ENCODE peak calls at places on chromosome X, in four cellular contexts. U, V, D and P are unnamed samples.

GRCh38 chrX:134469481-134469880 is 9.5 kb downstream of the HPRT1 start:
- DNase-seq in U (no peak), V (peak; percentile 48), D (no peak), P (peak; percentile 44)

GRCh38 chrX:102934624-102935023 is 2.4 kb upstream of the RAB40AL start:
- DNase-seq in D (no peak), U (peak; percentile 27), V (peak; percentile 37), P (peak; percentile 45)

GRCh38 chrX:143873343-143873742 is 10.5 kb upstream of the UBE2NL start:
- DNase-seq in V (peak; percentile 29), U (no peak), D (no peak), P (peak; percentile 30)

GRCh38 chrX:107561468-107562215 is 66.7 kb upstream of the PRPS1 start:
- DNase-seq in U (peak; percentile 68), V (no peak), D (no peak), P (no peak)

GRCh38 chrX:15142084-15142715 is 127.7 kb downstream of the ASB9 start:
- DNase-seq in V (no peak), U (no peak), D (no peak), P (no peak)

GRCh38 chrX:38890326-38890725 is 89.1 kb downstream of the MID1IP1 start:
- DNase-seq in U (no peak), D (no peak), V (no peak), P (no peak)

GRCh38 chrX:68834371-68835103 is 5.7 kb downstream of the EFNB1 start:
- DNase-seq in U (no peak), D (no peak), V (no peak), P (no peak)

GRCh38 chrX:40154853-40155616 is 57.3 kb upstream of the BCOR start:
- DNase-seq in V (peak; percentile 61), U (peak; percentile 3), D (no peak), P (peak; percentile 61)

GRCh38 chrX:21374163-21374993 is at the start of gene CNKSR2:
- DNase-seq in D (no peak), U (peak; percentile 22), V (peak; percentile 3), P (peak; percentile 8)

GRCh38 chrX:124501566-124501965 is 155.2 kb downstream of the SH2D1A start:
- DNase-seq in V (no peak), D (no peak), U (no peak), P (no peak)

GRCh38 chrX:148499638-148500427 is 584 bp upstream of the AFF2 start:
- DNase-seq in D (no peak), V (no peak), U (no peak), P (no peak)

GRCh38 chrX:148504412-148504950 is 4.1 kb downstream of the AFF2 start:
- DNase-seq in V (no peak), U (no peak), D (no peak), P (no peak)

GRCh38 chrX:148498067-148498466 is 2.4 kb upstream of the AFF2 start:
- DNase-seq in V (no peak), U (no peak), D (no peak), P (no peak)

GRCh38 chrX:148500428-148501120 is at the start of gene AFF2:
- DNase-seq in D (no peak), V (peak; percentile 26), U (peak; percentile 59), P (peak; percentile 9)

DNA sequence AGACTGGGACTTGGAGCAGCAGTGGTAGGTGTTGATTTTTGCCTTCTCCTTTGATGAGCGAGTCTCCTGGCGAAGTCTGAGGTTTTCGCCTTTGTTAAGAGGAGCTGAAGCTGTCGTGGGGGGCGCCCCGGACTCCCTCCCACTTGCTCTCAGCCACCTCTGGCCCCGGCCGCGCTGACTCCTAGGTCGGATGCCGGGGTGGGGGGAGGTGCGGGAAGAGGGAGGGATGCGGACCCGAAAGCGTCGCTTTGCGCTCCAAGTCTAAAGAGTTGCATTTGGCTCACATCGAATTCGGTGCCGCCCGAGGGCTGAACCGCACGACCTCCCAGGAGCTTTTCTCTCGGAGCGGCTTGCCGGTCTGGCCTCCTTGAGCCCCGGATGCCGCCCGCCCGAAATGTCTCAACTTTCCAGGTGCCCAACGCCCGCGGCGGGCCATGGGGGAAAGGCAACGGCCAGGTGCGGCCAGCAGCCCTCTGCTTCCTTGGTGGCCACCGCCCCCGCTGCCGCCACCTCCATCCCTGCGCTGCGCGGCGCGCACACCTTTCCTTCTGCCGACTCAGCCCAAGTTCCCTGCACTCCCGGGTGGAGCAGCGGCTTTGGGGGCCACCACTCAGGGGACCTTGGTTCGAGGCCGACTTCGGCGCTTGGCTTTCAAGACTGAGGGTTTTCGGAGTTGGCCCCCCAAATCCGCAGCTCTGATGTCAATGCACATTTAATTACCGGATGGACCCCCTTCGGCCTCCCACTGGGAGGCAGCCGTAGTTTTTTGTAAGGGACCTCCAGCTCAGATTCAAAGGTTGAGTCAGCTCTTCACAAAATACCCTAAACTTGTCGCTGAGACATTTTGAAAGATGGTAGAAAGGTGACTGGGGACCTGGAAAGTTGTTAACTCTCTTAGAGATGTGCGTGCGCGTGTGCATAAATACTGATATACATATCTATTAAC is 977 bp downstream of the AFF2 start:
- DNase-seq in U (no peak), D (no peak), V (no peak), P (no peak)
- H3K4me3 ChIP-seq in U (peak overlapping the region; percentile 69), D (peak overlapping the region; percentile 32), V (peak overlapping the region; percentile 62), P (peak overlapping the region; percentile 34)

GRCh38 chrX:10134921-10135320 is 21.9 kb upstream of the CLCN4 start:
- DNase-seq in D (no peak), V (no peak), U (no peak), P (no peak)
- H3K4me3 ChIP-seq in D (no peak overlapping the region), V (no peak overlapping the region), U (no peak overlapping the region), P (no peak overlapping the region)

DNA sequence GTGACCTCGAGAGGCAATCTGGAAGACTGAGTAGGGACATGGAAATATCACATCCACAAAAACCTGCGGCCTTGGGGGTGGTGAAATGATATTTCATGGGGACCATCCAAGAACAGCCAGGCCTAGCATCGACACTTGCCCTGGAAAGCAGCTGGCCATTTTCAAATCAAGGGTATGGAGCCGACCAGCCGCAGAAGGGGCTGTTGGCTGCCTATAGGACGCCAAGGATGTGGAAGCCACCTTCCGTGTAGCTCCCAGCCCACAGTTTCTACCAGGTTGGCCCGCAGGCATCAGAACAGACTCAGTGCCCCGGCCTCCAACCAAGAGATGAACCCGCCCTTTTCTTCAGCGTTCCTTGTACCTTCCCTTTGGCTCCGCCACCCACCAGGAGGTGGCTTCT is 5.4 kb upstream of the LOC101059915 start:
- DNase-seq in D (no peak), U (no peak), V (no peak), P (no peak)
- H3K4me3 ChIP-seq in D (no peak overlapping the region), U (no peak overlapping the region), V (no peak overlapping the region), P (no peak overlapping the region)

GRCh38 chrX:65634732-65635131 is 32.7 kb upstream of the MSN start:
- DNase-seq in V (no peak), D (no peak), U (no peak), P (no peak)
- H3K4me3 ChIP-seq in V (no peak overlapping the region), D (no peak overlapping the region), U (no peak overlapping the region), P (no peak overlapping the region)

GRCh38 chrX:2501246-2502102 is 698 bp upstream of the DHRSX start:
- DNase-seq in U (no peak), D (no peak), V (no peak), P (no peak)
- H3K4me3 ChIP-seq in U (no peak overlapping the region), D (no peak overlapping the region), V (no peak overlapping the region), P (peak overlapping the region; percentile 77)